ENCODE peak calls at places on chromosomes 6 and 20, in ten cellular contexts. Y is AG04449; N is tibial nerve; X is cardiac fibroblast; P is CD8-positive, alpha-beta T cell; Z is astrocyte of the spinal cord; Q is heart right ventricle; B is left ventricle myocardium inferior; R is body of pancreas; C is IMR-90. U is an unnamed sample.

GRCh38 chr6:31197559-31198305 is 27.2 kb upstream of the POU5F1 start:
- DNase-seq in Y (no peak), N (peak), X (peak), P (peak), Z (peak), Q (peak), B (peak), R (peak), C (peak), U (peak)

GRCh38 chr6:43702522-43703440 is 15.2 kb upstream of the MRPS18A start:
- DNase-seq in Y (peak), N (peak), X (peak), P (peak), Z (peak), Q (peak), B (peak), R (peak), C (peak), U (peak)

GRCh38 chr6:144661101-144661806 is 376.1 kb downstream of the UTRN start:
- DNase-seq in Y (no peak), N (no peak), X (no peak), P (no peak), Z (peak), Q (no peak), B (no peak), R (no peak), C (peak), U (no peak)

GRCh38 chr6:21722488-21722887 is 128.9 kb downstream of the SOX4 start:
- DNase-seq in Y (no peak), N (no peak), X (no peak), P (no peak), Z (no peak), Q (no peak), B (peak), R (no peak), C (no peak), U (no peak)

GRCh38 chr6:70312165-70312564 is 9.3 kb upstream of the COL9A1 start:
- DNase-seq in Y (peak), N (no peak), X (peak), P (no peak), Z (peak), Q (no peak), B (no peak), R (no peak), C (peak), U (peak)

GRCh38 chr6:14324042-14324441 is 206.5 kb downstream of the CD83 start:
- DNase-seq in Y (no peak), N (no peak), X (no peak), P (no peak), Z (peak), Q (no peak), B (no peak), R (no peak), C (peak), U (no peak)

GRCh38 chr20:10308652-10309051 is 90.0 kb downstream of the SNAP25 start:
- DNase-seq in Y (no peak), N (no peak), X (no peak), P (no peak), Z (no peak), Q (no peak), B (no peak), R (no peak), C (no peak), U (no peak)

GRCh38 chr6:24444588-24444987 is 41.9 kb downstream of the MRS2 start:
- DNase-seq in Y (no peak), N (no peak), X (no peak), P (no peak), Z (no peak), Q (no peak), B (no peak), R (no peak), C (no peak), U (no peak)

GRCh38 chr20:4592316-4593148 is 129.2 kb upstream of the PRND start:
- DNase-seq in Y (no peak), N (no peak), X (peak), P (peak), Z (peak), Q (no peak), B (peak), R (peak), C (no peak), U (peak)

GRCh38 chr6:4225207-4225872 is 90.0 kb upstream of the ECI2 start:
- DNase-seq in Y (no peak), N (no peak), X (no peak), P (no peak), Z (peak), Q (no peak), B (no peak), R (no peak), C (peak), U (peak)

GRCh38 chr6:148559848-148560433 is 186.9 kb upstream of the UST start:
- DNase-seq in Y (no peak), N (peak), X (peak), P (peak), Z (peak), Q (peak), B (peak), R (peak), C (peak), U (peak)

GRCh38 chr6:19866900-19867627 is 29.9 kb downstream of the ID4 start:
- DNase-seq in Y (no peak), N (no peak), X (peak), P (no peak), Z (peak), Q (no peak), B (no peak), R (no peak), C (peak), U (peak)

GRCh38 chr6:16819752-16820151 is 58.5 kb upstream of the ATXN1 start:
- DNase-seq in Y (no peak), N (no peak), X (peak), P (no peak), Z (no peak), Q (no peak), B (no peak), R (no peak), C (peak), U (peak)

GRCh38 chr6:15148356-15149058 is 97.4 kb upstream of the JARID2 start:
- DNase-seq in Y (peak), N (no peak), X (peak), P (no peak), Z (peak), Q (no peak), B (no peak), R (no peak), C (peak), U (peak)

GRCh38 chr6:70530023-70530422 is 36.7 kb upstream of the SDHAF4 start:
- DNase-seq in Y (no peak), N (no peak), X (no peak), P (no peak), Z (no peak), Q (no peak), B (no peak), R (no peak), C (no peak), U (no peak)

GRCh38 chr20:42018979-42019378 is 400.8 kb upstream of the CHD6 start:
- DNase-seq in Y (no peak), N (no peak), X (no peak), P (no peak), Z (no peak), Q (no peak), B (no peak), R (no peak), C (no peak), U (peak)

GRCh38 chr6:157650261-157650640 is 172.8 kb upstream of the SNX9 start:
- DNase-seq in Y (no peak), N (no peak), X (no peak), P (no peak), Z (no peak), Q (peak), B (peak), R (peak), C (no peak), U (no peak)

GRCh38 chr6:17381429-17382147 is 11.8 kb upstream of the CAP2 start:
- DNase-seq in Y (peak), N (no peak), X (peak), P (no peak), Z (peak), Q (no peak), B (no peak), R (no peak), C (peak), U (peak)

GRCh38 chr6:132797975-132798819 is at the start of gene SLC18B1:
- DNase-seq in Y (no peak), N (peak), X (peak), P (peak), Z (peak), Q (peak), B (peak), R (peak), C (peak), U (no peak)

GRCh38 chr6:149107973-149108372 is 209.5 kb upstream of the TAB2 start:
- DNase-seq in Y (no peak), N (no peak), X (no peak), P (no peak), Z (no peak), Q (no peak), B (no peak), R (no peak), C (no peak), U (no peak)

GRCh38 chr20:5056801-5057599 is 55.7 kb upstream of the SLC23A2 start:
- DNase-seq in Y (no peak), N (peak), X (peak), P (peak), Z (peak), Q (peak), B (peak), R (peak), C (peak), U (peak)

GRCh38 chr20:10965936-10966470 is 292.2 kb upstream of the JAG1 start:
- DNase-seq in Y (no peak), N (no peak), X (no peak), P (no peak), Z (no peak), Q (no peak), B (no peak), R (no peak), C (peak), U (peak)

GRCh38 chr20:61931476-61932198 is 134.0 kb downstream of the TAF4 start:
- DNase-seq in Y (no peak), N (no peak), X (no peak), P (no peak), Z (no peak), Q (no peak), B (peak), R (no peak), C (no peak), U (no peak)

GRCh38 chr20:6877633-6878032 is 110.1 kb downstream of the BMP2 start:
- DNase-seq in Y (no peak), N (no peak), X (no peak), P (no peak), Z (no peak), Q (no peak), B (no peak), R (no peak), C (no peak), U (no peak)

GRCh38 chr6:170152111-170152926 is 138.6 kb downstream of the DLL1 start:
- DNase-seq in Y (no peak), N (peak), X (no peak), P (no peak), Z (peak), Q (peak), B (peak), R (peak), C (no peak), U (no peak)

GRCh38 chr6:1135726-1136414 is 176.0 kb upstream of the FOXQ1 start:
- DNase-seq in Y (no peak), N (no peak), X (no peak), P (no peak), Z (no peak), Q (no peak), B (no peak), R (no peak), C (no peak), U (no peak)

GRCh38 chr20:57211949-57212889 is 54.2 kb downstream of the BMP7 start:
- DNase-seq in Y (peak), N (peak), X (peak), P (no peak), Z (peak), Q (peak), B (peak), R (peak), C (peak), U (peak)

GRCh38 chr6:104862456-104862855 is 2.7 kb upstream of the HACE1 start:
- DNase-seq in Y (peak), N (no peak), X (no peak), P (no peak), Z (peak), Q (no peak), B (no peak), R (no peak), C (peak), U (peak)

GRCh38 chr20:7497985-7498384 is 442.3 kb downstream of the HAO1 start:
- DNase-seq in Y (peak), N (no peak), X (peak), P (no peak), Z (peak), Q (no peak), B (no peak), R (no peak), C (no peak), U (peak)

GRCh38 chr6:150230877-150231428 is 88.1 kb downstream of the PPP1R14C start:
- DNase-seq in Y (no peak), N (no peak), X (no peak), P (no peak), Z (no peak), Q (no peak), B (no peak), R (no peak), C (no peak), U (no peak)

GRCh38 chr6:122214605-122215318 is 184.7 kb upstream of the HSF2 start:
- DNase-seq in Y (no peak), N (no peak), X (no peak), P (no peak), Z (no peak), Q (no peak), B (no peak), R (no peak), C (no peak), U (no peak)

GRCh38 chr6:53494076-53494475 is 50.8 kb downstream of the GCLC start:
- DNase-seq in Y (no peak), N (no peak), X (peak), P (no peak), Z (no peak), Q (no peak), B (no peak), R (no peak), C (peak), U (no peak)

GRCh38 chr6:53496100-53496499 is 48.8 kb downstream of the GCLC start:
- DNase-seq in Y (no peak), N (no peak), X (no peak), P (no peak), Z (no peak), Q (no peak), B (no peak), R (no peak), C (no peak), U (no peak)

GRCh38 chr6:53493635-53494025 is 51.3 kb downstream of the GCLC start:
- DNase-seq in Y (no peak), N (no peak), X (no peak), P (no peak), Z (peak), Q (no peak), B (no peak), R (no peak), C (peak), U (no peak)

GRCh38 chr6:53495496-53495895 is 49.4 kb downstream of the GCLC start:
- DNase-seq in Y (no peak), N (no peak), X (no peak), P (no peak), Z (no peak), Q (no peak), B (no peak), R (no peak), C (peak), U (peak)

DNA sequence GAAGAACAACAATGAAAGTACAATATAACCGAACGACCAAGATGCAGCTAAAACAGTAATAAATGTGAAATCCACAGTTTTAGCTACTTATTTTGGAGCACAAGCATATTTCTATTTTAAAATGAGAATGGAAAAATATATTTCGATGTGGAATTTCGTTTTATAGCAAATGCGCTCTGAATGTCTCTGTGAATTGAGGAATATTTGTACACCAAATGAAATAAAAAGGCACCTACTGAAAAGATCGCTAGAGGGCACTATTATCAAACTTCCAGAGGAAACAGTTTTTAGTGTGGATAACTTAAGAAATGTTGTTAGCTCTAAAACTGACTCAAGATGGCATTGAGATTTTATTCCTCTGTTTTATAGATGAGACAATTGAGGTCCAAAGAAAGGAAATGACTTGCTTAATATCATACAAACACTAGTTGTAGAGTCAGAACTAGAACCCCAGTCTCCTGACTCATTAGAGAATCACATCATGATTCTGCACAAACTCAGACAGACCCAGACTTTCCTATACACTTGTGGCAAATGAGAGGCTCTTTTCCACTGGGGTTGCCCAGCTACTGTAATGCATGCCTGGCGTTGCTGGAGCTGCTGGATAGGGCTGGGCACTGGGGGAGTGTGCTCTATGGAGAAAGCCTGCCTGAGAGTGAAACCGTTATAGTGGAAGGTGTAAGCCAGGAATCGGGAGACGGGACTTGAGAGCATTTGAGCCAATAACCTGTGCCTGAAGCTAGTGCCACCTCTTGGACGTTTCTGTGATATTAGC is 51.9 kb downstream of the GCLC start:
- DNase-seq in Y (no peak), N (peak), X (peak), P (no peak), Z (peak), Q (no peak), B (no peak), R (no peak), C (peak), U (peak)
- H3K4me3 ChIP-seq in Y (peak), N (no peak), X (peak), P (no peak), Z (peak), Q (peak), B (peak), R (no peak), C (peak), U (no peak)

DNA sequence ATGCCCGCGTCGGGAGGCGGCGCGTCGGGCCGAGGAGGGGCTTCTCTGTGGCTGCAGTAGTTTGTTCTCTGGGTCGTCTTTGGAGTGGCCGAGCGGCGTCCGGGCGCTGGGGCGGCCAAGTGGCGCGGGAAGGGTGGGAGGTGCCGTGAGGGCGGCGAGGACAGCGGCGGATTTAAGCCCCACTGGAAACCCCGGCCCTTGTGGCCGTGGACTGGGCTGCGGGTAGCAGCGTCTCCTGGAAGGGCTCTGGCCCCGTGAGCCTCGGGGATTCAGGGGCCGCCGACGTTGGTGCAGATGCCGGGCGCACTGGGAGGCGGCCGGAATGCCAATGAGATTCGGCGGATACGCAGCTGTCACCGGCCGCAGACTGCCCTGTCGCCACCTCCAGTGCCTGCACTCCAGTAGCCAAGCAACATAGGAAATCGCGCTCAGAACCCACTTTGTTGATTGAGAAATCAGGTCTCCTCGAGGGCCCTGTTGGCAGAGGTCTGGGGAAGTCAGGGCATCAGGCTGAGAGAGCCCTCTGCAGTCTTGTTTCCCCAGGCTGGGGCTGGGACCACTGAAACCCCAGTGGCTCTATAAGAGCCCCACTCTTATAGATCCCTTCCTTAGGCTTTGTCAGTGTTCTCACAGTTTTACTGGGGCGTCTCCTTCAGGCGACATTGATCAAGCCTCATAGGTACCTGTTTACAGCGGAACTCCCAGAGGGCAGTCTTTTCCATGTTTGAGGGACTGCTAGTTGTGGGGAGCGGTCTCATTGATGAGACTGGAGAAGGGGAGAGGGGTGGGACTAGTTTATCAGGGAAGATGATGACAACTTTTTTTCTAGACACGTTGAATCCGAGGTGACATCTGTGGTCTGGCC is 642 bp downstream of the GZF1 start:
- DNase-seq in Y (no peak), N (peak), X (peak), P (no peak), Z (peak), Q (peak), B (peak), R (peak), C (peak), U (peak)
- TF ChIP-seq CTCF in Y (no peak), N (no peak), X (no peak), P (peak), Z (no peak), Q (no peak), B (no peak), R (no peak), C (no peak), U (no peak)

GRCh38 chr20:37904008-37904675 is 1.2 kb downstream of the VSTM2L start:
- DNase-seq in Y (no peak), N (no peak), X (no peak), P (no peak), Z (no peak), Q (no peak), B (no peak), R (no peak), C (no peak), U (no peak)

GRCh38 chr20:37903317-37904007 is 535 bp downstream of the VSTM2L start:
- DNase-seq in Y (no peak), N (no peak), X (no peak), P (no peak), Z (no peak), Q (no peak), B (no peak), R (no peak), C (no peak), U (no peak)

GRCh38 chr20:37902504-37903313 is at the start of gene VSTM2L:
- DNase-seq in Y (no peak), N (no peak), X (peak), P (no peak), Z (peak), Q (no peak), B (no peak), R (peak), C (peak), U (peak)

GRCh38 chr20:37901280-37901666 is 1.7 kb upstream of the VSTM2L start:
- DNase-seq in Y (no peak), N (no peak), X (peak), P (no peak), Z (no peak), Q (no peak), B (no peak), R (no peak), C (no peak), U (peak)

DNA sequence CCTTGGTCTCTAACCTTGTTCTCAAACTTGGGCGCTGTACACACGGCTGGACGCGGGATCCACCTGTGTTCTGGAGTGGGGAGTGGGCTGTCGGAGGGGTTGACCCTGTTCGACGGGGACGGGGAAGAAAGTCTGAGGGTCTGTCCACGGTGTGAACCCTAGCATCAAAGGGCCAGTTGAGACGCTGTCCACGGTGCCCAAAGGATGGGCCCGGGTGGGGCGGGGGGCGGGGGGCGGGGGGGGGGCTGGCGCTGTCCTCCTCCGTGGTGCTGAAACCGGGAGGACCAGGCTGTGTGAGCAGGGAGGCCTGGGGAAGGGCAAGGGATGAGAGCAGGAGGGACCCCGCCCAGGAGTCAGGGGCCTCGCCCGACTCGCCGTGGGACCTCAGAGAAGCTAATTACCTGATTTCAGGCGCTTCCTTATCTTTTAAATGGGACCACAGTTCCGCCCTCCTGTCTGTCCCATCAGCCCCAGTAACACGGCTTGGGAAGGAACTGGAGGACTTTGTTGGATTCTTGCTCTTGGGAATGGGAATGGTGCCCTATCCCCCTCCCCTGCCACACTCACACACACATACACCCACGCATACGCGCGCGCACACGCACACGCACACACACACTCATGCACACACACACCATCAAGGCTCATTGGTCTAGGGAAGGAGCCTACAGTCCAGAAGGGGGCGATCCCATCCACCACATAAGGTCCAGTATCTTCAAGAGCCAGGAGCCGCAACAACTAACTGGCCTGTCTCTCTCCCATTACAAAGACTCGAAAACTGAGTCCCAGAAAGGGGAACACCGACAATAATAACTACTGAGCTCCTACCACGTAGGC is 1.0 kb upstream of the VSTM2L start:
- DNase-seq in Y (no peak), N (no peak), X (peak), P (no peak), Z (peak), Q (no peak), B (no peak), R (no peak), C (peak), U (peak)
- H3K4me3 ChIP-seq in Y (peak), N (no peak), X (peak), P (no peak), Z (peak), Q (no peak), B (peak), R (no peak), C (no peak), U (no peak)

GRCh38 chr6:53348436-53349208 is at the start of gene ELOVL5:
- DNase-seq in Y (peak), N (peak), X (peak), P (peak), Z (peak), Q (peak), B (peak), R (peak), C (peak), U (peak)
- TF ChIP-seq CTCF in Y (no peak), N (no peak), X (no peak), P (no peak), Z (no peak), Q (peak), B (peak), R (no peak), C (no peak), U (no peak)

U was measured in fibroblast of villous mesenchyme.